ENCODE peak calls at places on chromosomes 13 and 19, in six cellular contexts. H is NCI-H774, W is T-cell, O is activated gamma-delta T cell treated with Interleukin-2 at 50 U/mL for 16 hours, C is heart right ventricle, I is dorsolateral prefrontal cortex. G is an unnamed sample.

GRCh38 chr19:7669641-7670040 is 792 bp downstream of the RETN start:
- DNase-seq in W (no peak), C (no peak), H (no peak), O (no peak), I (no peak), G (no peak)

GRCh38 chr13:108897955-108898354 is 268.5 kb downstream of the MYO16 start:
- DNase-seq in W (no peak), C (no peak), I (no peak), H (peak; percentile 42), O (no peak), G (no peak)

GRCh38 chr19:24004166-24004565 is 82.8 kb upstream of the ZNF254 start:
- DNase-seq in H (no peak), I (no peak), C (no peak), W (no peak), O (no peak), G (no peak)

GRCh38 chr13:23743717-23744116 is 145.5 kb downstream of the MIPEP start:
- DNase-seq in O (no peak), W (no peak), I (no peak), C (no peak), H (peak; percentile 18), G (no peak)

GRCh38 chr19:6062274-6062673 is 48.0 kb downstream of the RFX2 start:
- DNase-seq in W (no peak), H (no peak), O (peak; percentile 41), I (peak; percentile 24), C (peak; percentile 75), G (no peak)

GRCh38 chr13:49256841-49257240 is 9.1 kb downstream of the CDADC1 start:
- DNase-seq in O (no peak), C (no peak), I (no peak), W (no peak), H (no peak), G (no peak)

GRCh38 chr19:8655340-8655709 is 24.9 kb downstream of the NFILZ start:
- DNase-seq in O (peak; percentile 50), C (no peak), I (no peak), W (peak; percentile 25), H (no peak), G (no peak)

GRCh38 chr19:11088508-11089253 is 582 bp upstream of the LDLR start:
- DNase-seq in I (peak; percentile 34), O (no peak), W (no peak), C (no peak), H (no peak), G (peak; percentile 57)

GRCh38 chr19:55255618-55256423 is 3.0 kb downstream of the PPP6R1 start:
- DNase-seq in H (no peak), O (peak; percentile 38), C (no peak), I (no peak), W (peak; percentile 18), G (no peak)

GRCh38 chr19:28523619-28524018 is 689.3 kb downstream of the UQCRFS1 start:
- DNase-seq in H (peak; percentile 26), I (no peak), C (no peak), O (no peak), W (no peak), G (no peak)

GRCh38 chr13:53201454-53202225 is 173.0 kb downstream of the OLFM4 start:
- DNase-seq in H (no peak), I (peak; percentile 36), C (no peak), O (no peak), W (no peak), G (peak; percentile 84)

GRCh38 chr19:39497850-39498261 is 891 bp upstream of the DLL3 start:
- DNase-seq in O (no peak), H (peak; percentile 86), C (no peak), I (peak; percentile 33), W (no peak), G (peak; percentile 93)

GRCh38 chr19:4969772-4970531 is 1.0 kb downstream of the KDM4B start:
- DNase-seq in W (no peak), I (no peak), C (no peak), H (no peak), O (no peak), G (peak; percentile 50)

GRCh38 chr19:3459322-3459881 is 20.9 kb downstream of the SMIM24 start:
- DNase-seq in W (no peak), I (peak; percentile 53), O (no peak), H (no peak), C (peak; percentile 94), G (peak; percentile 70)

GRCh38 chr19:926595-927043 is 784 bp downstream of the ARID3A start:
- DNase-seq in W (no peak), C (peak; percentile 63), I (no peak), O (no peak), H (no peak), G (peak; percentile 60)

GRCh38 chr13:102323505-102323904 is 78.3 kb downstream of the FGF14 start:
- DNase-seq in W (no peak), C (no peak), I (no peak), H (no peak), O (no peak), G (no peak)

GRCh38 chr19:12295191-12295590 is 508 bp upstream of the ZNF44 start:
- DNase-seq in O (no peak), W (no peak), H (no peak), I (no peak), C (no peak), G (no peak)

GRCh38 chr13:52353116-52353718 is 52.8 kb downstream of the THSD1 start:
- DNase-seq in C (no peak), O (no peak), I (no peak), W (no peak), H (no peak), G (no peak)

GRCh38 chr13:43961909-43962308 is 82.2 kb downstream of the LACC1 start:
- DNase-seq in O (no peak), W (no peak), C (no peak), H (no peak), I (no peak), G (no peak)

GRCh38 chr13:84686973-84687372 is 804.7 kb upstream of the SLITRK1 start:
- DNase-seq in W (no peak), H (no peak), C (no peak), O (no peak), I (no peak), G (no peak)

GRCh38 chr19:29540128-29540527 is 14.3 kb downstream of the VSTM2B start:
- DNase-seq in C (no peak), O (no peak), W (no peak), H (no peak), I (no peak), G (no peak)